ENCODE peak calls at places on chromosomes 7 and 10, in four cellular contexts. Q is HCT116, I is K562, M is HepG2. D is an unnamed sample.

GRCh38 chr10:86366033-86366901 is at the start of gene GRID1:
- DNase-seq in I (peak), Q (no peak), M (no peak), D (peak)

GRCh38 chr10:11517150-11517549 is 94.3 kb downstream of the USP6NL start:
- DNase-seq in I (no peak), Q (no peak), M (no peak), D (no peak)

GRCh38 chr7:44075296-44076075 is 6.8 kb downstream of the POLM start:
- DNase-seq in Q (no peak), I (no peak), M (no peak), D (no peak)

GRCh38 chr7:44461387-44461786 is 29.1 kb downstream of the NUDCD3 start:
- DNase-seq in Q (no peak), I (no peak), M (no peak), D (no peak)

GRCh38 chr7:40747856-40748255 is 613.1 kb downstream of the SUGCT start:
- DNase-seq in Q (no peak), M (no peak), I (no peak), D (no peak)

GRCh38 chr10:97915761-97916160 is 66.1 kb downstream of the GOLGA7B start:
- DNase-seq in Q (no peak), I (no peak), M (no peak), D (no peak)

GRCh38 chr10:133608855-133609254 is 17.7 kb downstream of the FRG2B start:
- DNase-seq in Q (no peak), M (no peak), I (no peak), D (peak)

GRCh38 chr10:11018426-11018818 is 750 bp downstream of the CELF2 start:
- DNase-seq in Q (no peak), I (peak), M (no peak), D (no peak)

GRCh38 chr7:40720401-40720800 is 585.6 kb downstream of the SUGCT start:
- DNase-seq in Q (no peak), M (no peak), I (no peak), D (no peak)

GRCh38 chr10:7029672-7030071 is 381.2 kb downstream of the SFMBT2 start:
- DNase-seq in M (no peak), Q (no peak), I (no peak), D (no peak)

GRCh38 chr7:7731732-7732131 is 13.3 kb upstream of the RPA3 start:
- DNase-seq in I (no peak), Q (no peak), M (peak), D (no peak)

GRCh38 chr10:113549856-113550255 is 3.0 kb upstream of the HABP2 start:
- DNase-seq in M (no peak), Q (no peak), I (no peak), D (peak)

GRCh38 chr7:131250331-131250730 is 77.3 kb upstream of the MKLN1 start:
- DNase-seq in Q (no peak), I (no peak), M (no peak), D (no peak)

GRCh38 chr7:103995554-103995953 is 6.1 kb upstream of the RELN start:
- DNase-seq in Q (no peak), I (no peak), M (no peak), D (no peak)

GRCh38 chr7:48894574-48894973 is 29.8 kb upstream of the CDC14C start:
- DNase-seq in Q (no peak), M (no peak), I (no peak), D (no peak)

GRCh38 chr7:139023076-139023475 is 12.8 kb downstream of the ZC3HAV1L start:
- DNase-seq in I (no peak), M (no peak), Q (no peak), D (no peak)

GRCh38 chr10:125691160-125691981 is 8.4 kb upstream of the TEX36 start:
- DNase-seq in M (no peak), I (no peak), Q (no peak), D (no peak)

GRCh38 chr10:3430501-3430900 is 257.9 kb upstream of the PITRM1 start:
- DNase-seq in Q (no peak), I (no peak), M (no peak), D (no peak)

GRCh38 chr7:135169141-135169935 is 1.2 kb downstream of the CYREN start:
- DNase-seq in M (peak), I (peak), Q (peak), D (peak)

GRCh38 chr7:109246330-109247077 is 676.8 kb downstream of the DNAJB9 start:
- DNase-seq in M (no peak), I (no peak), Q (peak), D (no peak)

GRCh38 chr7:49324707-49325106 is 400.4 kb downstream of the CDC14C start:
- DNase-seq in Q (no peak), I (no peak), M (no peak), D (no peak)

GRCh38 chr7:92831716-92832622 is 4.4 kb downstream of the CDK6 start:
- DNase-seq in I (no peak), Q (no peak), M (peak), D (peak)

GRCh38 chr7:18030758-18031157 is 3.1 kb upstream of the PRPS1L1 start:
- DNase-seq in Q (no peak), I (no peak), M (no peak), D (no peak)

GRCh38 chr7:155797262-155798250 is 14.7 kb downstream of the SHH start:
- DNase-seq in I (no peak), Q (no peak), M (no peak), D (no peak)

GRCh38 chr10:131810036-131810804 is 90.6 kb upstream of the PPP2R2D start:
- DNase-seq in I (no peak), M (no peak), Q (no peak), D (no peak)

GRCh38 chr7:108188724-108189123 is 58.6 kb upstream of the LAMB4 start:
- DNase-seq in Q (no peak), M (no peak), I (no peak), D (no peak)

GRCh38 chr7:134645935-134646334 is 718 bp upstream of the BPGM start:
- DNase-seq in Q (no peak), I (peak), M (no peak), D (no peak)

GRCh38 chr10:98642281-98642680 is 195.5 kb upstream of the HPS1 start:
- DNase-seq in M (no peak), I (no peak), Q (no peak), D (no peak)

GRCh38 chr10:133442191-133442966 is 11.4 kb upstream of the SCART1 start:
- DNase-seq in M (no peak), I (no peak), Q (no peak), D (peak)

GRCh38 chr10:132536241-132536963 is 1.2 kb upstream of the INPP5A start:
- DNase-seq in Q (no peak), I (peak), M (no peak), D (peak)

GRCh38 chr10:35876248-35876647 is 234.2 kb upstream of the FZD8 start:
- DNase-seq in Q (no peak), I (no peak), M (no peak), D (no peak)

GRCh38 chr10:84634636-84635035 is 306.2 kb downstream of the CCSER2 start:
- DNase-seq in I (no peak), M (no peak), Q (no peak), D (no peak)

GRCh38 chr10:4472190-4472904 is 353.7 kb upstream of the AKR1E2 start:
- DNase-seq in I (no peak), Q (no peak), M (no peak), D (no peak)

GRCh38 chr10:61937631-61938284 is 36.3 kb downstream of the ARID5B start:
- DNase-seq in Q (no peak), M (no peak), I (no peak), D (no peak)

GRCh38 chr7:158559356-158559755 is 28.3 kb downstream of the PTPRN2 start:
- DNase-seq in Q (no peak), I (no peak), M (no peak), D (no peak)

DNA sequence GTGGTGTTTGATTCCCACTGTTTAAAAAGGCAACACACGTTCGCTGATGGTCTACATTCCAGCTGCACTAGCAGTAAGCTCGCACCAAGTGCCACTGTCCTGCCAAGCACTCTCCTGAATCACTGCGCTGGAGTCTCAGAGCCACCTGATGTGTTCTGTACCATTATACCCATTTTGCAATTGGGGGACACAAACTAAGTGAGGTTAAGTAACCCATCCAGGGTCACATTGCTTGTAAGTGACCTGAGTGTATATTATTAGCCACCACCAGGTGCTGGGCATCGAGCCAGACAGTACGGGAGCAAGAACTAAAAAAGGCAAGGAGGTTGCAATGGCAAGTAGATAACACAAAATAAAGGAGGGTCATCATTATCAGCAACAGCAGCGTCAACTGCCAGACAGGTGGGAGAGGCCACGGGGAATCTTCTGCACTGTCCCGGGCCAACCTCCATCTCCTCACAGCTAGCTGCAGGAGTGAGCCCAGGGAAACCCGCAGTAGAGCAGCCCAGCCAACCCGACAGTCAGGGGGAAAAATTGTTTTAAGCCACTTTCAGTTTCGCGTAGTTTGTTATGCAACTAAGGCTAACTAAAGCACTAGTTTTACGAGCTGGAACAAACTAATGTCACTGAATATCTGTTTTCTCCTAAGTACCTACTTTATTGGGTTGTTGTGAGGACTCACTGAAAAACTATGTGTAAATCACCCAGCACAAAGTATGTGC is 712 bp upstream of the CPVL start:
- DNase-seq in M (peak), Q (peak), I (no peak), D (no peak)
- TF ChIP-seq ELF1 in M (no peak), Q (no peak), I (no peak), D (no peak)

GRCh38 chr7:55223023-55223422 is 142.1 kb upstream of the LANCL2 start:
- DNase-seq in I (no peak), M (no peak), Q (no peak), D (no peak)
- TF ChIP-seq ELF1 in I (no peak), M (no peak), Q (no peak), D (no peak)

DNA sequence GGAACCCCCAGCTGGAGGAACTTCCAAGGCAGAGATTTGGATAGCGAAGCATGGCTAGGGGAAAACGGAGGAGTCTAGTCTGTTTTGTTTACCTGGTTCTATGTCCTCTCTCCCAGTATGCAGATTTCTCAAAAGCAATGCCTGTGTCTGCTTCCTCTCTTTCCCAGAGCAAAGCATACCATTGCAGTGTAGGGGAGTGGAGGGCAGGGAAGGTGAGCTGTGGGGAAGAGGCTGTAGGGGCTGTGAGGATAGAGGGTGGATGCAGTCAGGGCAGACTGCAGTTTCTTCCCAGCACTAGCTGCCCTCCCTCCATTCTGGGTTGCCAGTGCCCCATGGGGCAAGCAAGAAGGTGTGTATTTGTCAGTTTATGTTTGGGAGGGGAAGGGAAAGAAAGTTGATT is 16.9 kb upstream of the TSPAN14 start:
- DNase-seq in M (no peak), I (no peak), Q (no peak), D (no peak)
- TF ChIP-seq ELF1 in M (no peak), I (no peak), Q (no peak), D (no peak)

GRCh38 chr10:33749809-33750208 is 415.3 kb upstream of the NRP1 start:
- DNase-seq in M (no peak), I (no peak), Q (no peak), D (no peak)
- TF ChIP-seq ELF1 in M (no peak), I (no peak), Q (no peak), D (no peak)

DNA sequence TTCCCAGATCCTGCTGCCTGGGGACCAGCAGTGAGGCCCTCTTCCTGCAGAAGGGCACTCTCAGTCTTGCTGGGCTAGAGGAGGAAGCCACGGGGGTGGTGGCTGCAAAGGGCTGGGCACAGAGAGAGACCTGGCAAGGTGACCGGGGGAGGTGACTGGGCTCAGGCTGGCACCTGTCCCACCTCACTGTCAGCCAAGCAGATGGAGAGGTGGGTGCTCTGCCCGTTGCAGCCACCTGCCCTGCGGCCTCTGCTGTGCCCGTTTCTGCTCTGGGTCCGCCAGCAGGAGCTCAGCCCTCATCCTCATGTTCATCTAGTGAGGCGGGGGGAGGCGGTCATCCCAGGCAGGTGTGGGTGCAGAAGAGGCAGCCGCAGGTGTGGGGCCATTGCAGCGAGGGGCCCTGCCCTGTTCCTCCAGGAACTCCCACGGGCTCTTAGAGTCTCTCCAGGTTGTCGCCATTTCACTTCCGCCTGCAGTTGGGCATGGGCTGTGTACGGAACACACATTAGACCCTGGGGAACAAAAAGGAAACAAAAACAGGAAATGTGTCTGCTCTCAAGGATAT is 55.5 kb downstream of the TMEM209 start:
- DNase-seq in I (no peak), M (no peak), Q (no peak), D (no peak)
- TF ChIP-seq ELF1 in I (no peak), M (no peak), Q (no peak), D (no peak)